ENCODE peak calls at places on chromosomes 1 and 21, in five cellular contexts. B, E, D, R and W are unnamed samples.

GRCh38 chr1:235883261-235883927 is 16.7 kb upstream of the LYST start:
- DNase-seq in R (peak; percentile 94), D (peak; percentile 17), B (peak; percentile 57), E (peak; percentile 47), W (peak; percentile 85)

GRCh38 chr1:183129921-183130675 is 56.0 kb upstream of the LAMC2 start:
- DNase-seq in D (no peak), R (no peak), E (no peak), B (peak; percentile 72), W (no peak)

GRCh38 chr1:70360321-70360720 is 5.8 kb upstream of the ANKRD13C start:
- DNase-seq in E (no peak), R (no peak), D (peak; percentile 18), B (no peak), W (no peak)

GRCh38 chr1:244163861-244164562 is 112.9 kb downstream of the ZBTB18 start:
- DNase-seq in B (no peak), E (no peak), D (peak; percentile 90), R (peak; percentile 14), W (no peak)

GRCh38 chr21:17370750-17371325 is 142.0 kb upstream of the CXADR start:
- DNase-seq in B (no peak), R (no peak), D (no peak), E (no peak), W (no peak)

GRCh38 chr1:46798820-46799219 is at the start of gene CYP4B1:
- DNase-seq in E (no peak), B (peak; percentile 68), R (peak; percentile 88), D (no peak), W (peak; percentile 44)

GRCh38 chr1:7013833-7014639 is 228.8 kb downstream of the CAMTA1 start:
- DNase-seq in B (peak; percentile 74), E (no peak), D (no peak), R (no peak), W (no peak)

GRCh38 chr1:247007511-247008405 is at the start of gene ZNF695:
- DNase-seq in R (peak; percentile 28), D (peak; percentile 90), E (peak; percentile 44), B (peak; percentile 22), W (peak; percentile 46)

GRCh38 chr1:173195596-173196088 is 11.5 kb downstream of the TNFSF4 start:
- DNase-seq in D (no peak), B (no peak), E (peak; percentile 39), R (no peak), W (no peak)

GRCh38 chr1:70043806-70044205 is 161.6 kb downstream of the LRRC40 start:
- DNase-seq in E (no peak), D (peak; percentile 0), B (no peak), R (no peak), W (no peak)

GRCh38 chr1:152663098-152663497 is at the start of gene LCE2D:
- DNase-seq in D (no peak), E (no peak), R (no peak), B (no peak), W (no peak)
- H3K9me3 ChIP-seq in D (no peaks in the 10 kb centered on the region), E (no peaks in the 10 kb centered on the region), R (no peaks in the 10 kb centered on the region), B (no peaks in the 10 kb centered on the region), W (no peaks in the 10 kb centered on the region)

GRCh38 chr1:206939131-206939530 is 7.1 kb downstream of the PIGR start:
- DNase-seq in R (no peak), E (no peak), B (no peak), D (no peak), W (no peak)
- H3K27ac ChIP-seq in R (no peak overlapping the region), E (no peak overlapping the region), B (no peak overlapping the region), D (no peak overlapping the region), W (no peak overlapping the region)

GRCh38 chr21:25582164-25582563 is 25.1 kb downstream of the MRPL39 start:
- DNase-seq in R (no peak), E (no peak), B (no peak), D (no peak), W (no peak)
- TF ChIP-seq POLR2A in R (no peak), E (no peak), B (no peak), D (no peak), W (no peak)

GRCh38 chr1:92653605-92654381 is 131.1 kb downstream of the EVI5 start:
- DNase-seq in D (no peak), B (no peak), R (no peak), E (no peak), W (no peak)

DNA sequence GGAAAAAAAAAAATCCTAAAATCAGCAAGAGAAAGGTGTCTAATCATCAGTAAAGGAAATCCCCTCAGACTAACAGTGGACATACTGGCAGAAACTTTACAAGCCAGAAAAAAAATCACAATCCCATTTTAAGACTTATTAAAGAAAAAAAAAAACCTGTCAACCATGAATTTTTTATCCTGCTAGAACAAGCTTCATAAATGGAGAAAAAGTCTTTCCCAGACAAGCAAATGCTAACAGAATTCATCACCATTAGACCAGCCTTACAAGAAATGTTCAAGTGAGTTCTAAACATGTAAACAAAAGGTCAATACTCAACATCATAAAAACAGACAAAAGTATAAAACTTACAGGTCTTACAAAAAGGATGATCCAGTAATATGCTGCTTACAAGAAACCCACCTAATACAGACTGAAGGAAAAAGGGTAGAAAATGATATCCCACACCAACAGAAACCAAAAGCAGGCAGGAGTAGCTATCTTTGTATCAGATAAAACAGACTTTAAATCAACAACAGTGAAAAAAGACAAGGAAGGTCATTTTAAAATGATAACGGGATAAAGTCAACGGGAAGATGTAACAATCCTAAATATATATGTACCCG is 129.6 kb downstream of the EVI5 start:
- DNase-seq in B (no peak), D (no peak), R (no peak), E (no peak), W (no peak)
- H3K9me3 ChIP-seq in B (no peaks in the 10 kb centered on the region), D (peaks cover 6% of the 10 kb centered on the region), R (no peaks in the 10 kb centered on the region), E (no peaks in the 10 kb centered on the region), W (peaks cover 21% of the 10 kb centered on the region)

DNA sequence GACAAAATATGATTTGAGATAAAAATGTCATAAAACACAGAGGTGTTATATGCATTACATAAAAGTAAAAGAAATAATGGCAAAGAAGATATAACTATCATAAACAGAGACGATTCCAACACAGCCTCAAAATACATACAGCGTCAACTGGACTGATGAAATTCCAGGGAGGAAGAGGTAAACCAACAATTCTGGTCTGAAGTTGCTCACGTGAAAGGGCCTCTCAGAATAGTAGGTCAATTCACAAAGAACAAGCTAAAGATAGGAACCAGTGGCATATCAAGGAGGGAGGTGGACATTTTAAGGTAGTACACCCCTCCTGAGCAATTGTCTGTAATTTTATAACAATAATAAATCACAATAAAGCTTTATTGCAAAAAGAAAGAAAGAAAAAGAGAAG is 18.6 kb downstream of the SLC2A5 start:
- DNase-seq in B (peak; percentile 37), R (no peak), E (no peak), D (no peak), W (no peak)
- H3K27ac ChIP-seq in B (peak overlapping the region; percentile 76), R (no peak overlapping the region), E (no peak overlapping the region), D (no peak overlapping the region), W (no peak overlapping the region)

GRCh38 chr1:203288351-203288894 is 16.9 kb upstream of the BTG2 start:
- DNase-seq in R (no peak), B (no peak), D (no peak), E (no peak), W (no peak)

GRCh38 chr1:203287896-203288295 is 17.4 kb upstream of the BTG2 start:
- DNase-seq in E (no peak), D (no peak), R (no peak), B (no peak), W (no peak)

GRCh38 chr1:203290261-203291089 is 14.8 kb upstream of the BTG2 start:
- DNase-seq in E (peak; percentile 99), R (peak; percentile 93), D (no peak), B (peak; percentile 87), W (peak; percentile 97)

GRCh38 chr1:203289982-203290260 is 15.4 kb upstream of the BTG2 start:
- DNase-seq in R (no peak), E (no peak), B (no peak), D (no peak), W (no peak)

GRCh38 chr1:203289281-203289981 is 15.9 kb upstream of the BTG2 start:
- DNase-seq in D (no peak), R (no peak), E (peak; percentile 88), B (no peak), W (no peak)
- TF ChIP-seq POLR2A in D (no peak), R (no peak), E (no peak), B (no peak), W (no peak)

GRCh38 chr1:2971609-2972008 is 49.7 kb upstream of the ACTRT2 start:
- DNase-seq in B (no peak), D (no peak), R (no peak), E (no peak), W (no peak)
- H3K9me3 ChIP-seq in B (no peaks in the 10 kb centered on the region), D (no peaks in the 10 kb centered on the region), R (no peaks in the 10 kb centered on the region), E (no peaks in the 10 kb centered on the region), W (no peaks in the 10 kb centered on the region)

DNA sequence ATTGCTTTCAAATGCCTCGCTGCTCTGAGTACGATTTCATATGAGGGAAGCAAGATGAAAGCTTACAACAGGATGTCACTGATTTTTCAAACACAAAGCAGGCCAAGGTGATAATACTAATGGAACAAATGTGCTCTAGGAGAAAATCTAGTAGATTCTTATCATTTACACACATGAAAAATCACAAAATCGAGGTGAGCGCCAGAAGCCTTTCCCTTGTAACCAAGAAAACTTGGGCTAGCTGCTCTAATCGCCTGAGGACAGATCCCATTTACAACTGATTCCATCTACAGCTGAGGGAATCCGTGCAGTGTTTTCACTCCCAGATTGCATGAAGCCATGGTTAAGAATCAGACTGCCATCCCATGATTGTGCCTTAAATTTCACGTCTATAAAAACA is 117.5 kb downstream of the TM2D1 start:
- DNase-seq in B (no peak), D (no peak), R (no peak), E (no peak), W (no peak)
- H3K27ac ChIP-seq in B (peak overlapping the region; percentile 66), D (no peak overlapping the region), R (no peak overlapping the region), E (no peak overlapping the region), W (peak overlapping the region; percentile 50)

DNA sequence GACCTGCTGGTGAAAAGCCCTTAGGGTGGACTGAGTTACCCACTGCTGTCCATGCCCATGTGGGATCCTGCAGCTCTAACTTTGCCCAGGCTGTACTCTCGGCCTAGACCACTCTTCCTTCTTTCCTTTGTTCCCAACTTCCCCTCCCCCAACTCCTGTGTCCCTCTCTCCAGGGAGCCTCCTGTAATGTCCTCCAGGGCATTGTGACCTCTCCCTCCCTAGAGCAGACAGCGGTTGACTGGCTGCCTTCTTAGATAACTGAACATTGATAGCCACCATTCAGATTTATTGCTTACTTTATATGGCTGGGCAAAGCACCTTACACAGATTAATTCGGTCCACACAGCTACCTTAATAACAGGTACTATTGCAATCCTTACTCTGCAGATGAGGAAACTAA is 5.0 kb downstream of the RUNX1 start:
- DNase-seq in B (no peak), R (no peak), D (no peak), E (no peak), W (no peak)
- TF ChIP-seq POLR2A in B (no peak), R (no peak), D (no peak), E (no peak), W (no peak)

GRCh38 chr1:4121834-4122512 is 221.9 kb upstream of the C1orf174 start:
- DNase-seq in B (no peak), R (no peak), D (no peak), E (no peak), W (no peak)
- H3K9me3 ChIP-seq in B (no peaks in the 10 kb centered on the region), R (no peaks in the 10 kb centered on the region), D (no peaks in the 10 kb centered on the region), E (no peaks in the 10 kb centered on the region), W (no peaks in the 10 kb centered on the region)